ENCODE peak calls at places on chromosomes 11 and 22, in nine cellular contexts. X is natural killer cell, W is lower lobe of right lung, D is kidney, A is neural crest cell, O is RWPE1, S is A549, F is chondrocyte, C is endothelial cell. Z is an unnamed sample.

GRCh38 chr11:36095716-36096115 is 151.9 kb downstream of the LDLRAD3 start:
- DNase-seq in O (no peak), F (no peak), S (no peak), D (no peak), C (no peak), A (no peak), X (no peak), W (no peak), Z (no peak)

GRCh38 chr11:64410396-64410718 is 51.4 kb downstream of the RPS6KA4 start:
- DNase-seq in D (no peak), X (no peak), F (no peak), C (no peak), S (no peak), O (no peak), A (no peak), W (no peak), Z (no peak)

GRCh38 chr22:49847751-49848689 is 5.6 kb upstream of the ZBED4 start:
- DNase-seq in W (peak), D (peak), F (no peak), S (no peak), X (no peak), O (no peak), C (no peak), A (no peak), Z (no peak)

GRCh38 chr11:48103621-48104561 is 112.7 kb upstream of the OR4B1 start:
- DNase-seq in D (no peak), X (no peak), C (no peak), F (no peak), S (no peak), O (no peak), A (no peak), W (no peak), Z (no peak)

GRCh38 chr11:84273541-84273940 is 987.4 kb upstream of the CCDC90B start:
- DNase-seq in A (no peak), S (no peak), D (no peak), O (no peak), W (no peak), C (no peak), X (no peak), F (no peak), Z (no peak)

GRCh38 chr11:69217276-69218105 is 61.8 kb downstream of the SMIM38 start:
- DNase-seq in O (no peak), D (no peak), A (no peak), W (no peak), C (no peak), X (no peak), S (no peak), F (peak), Z (no peak)

GRCh38 chr11:86370922-86371614 is 3.6 kb upstream of the CCDC81 start:
- DNase-seq in W (no peak), C (no peak), X (no peak), S (no peak), O (peak), F (no peak), D (no peak), A (no peak), Z (no peak)

GRCh38 chr11:101022256-101022655 is 107.4 kb downstream of the PGR start:
- DNase-seq in D (no peak), X (no peak), S (no peak), W (no peak), C (no peak), O (no peak), A (no peak), F (no peak), Z (no peak)

GRCh38 chr22:12601870-12602779 is 2925.9 kb upstream of the OR11H1 start:
- DNase-seq in C (no peak), S (no peak), O (no peak), F (peak), X (no peak), A (no peak), W (peak), D (peak), Z (no peak)

GRCh38 chr11:2778630-2779498 is 79.1 kb upstream of the KCNQ1OT1 start:
- DNase-seq in C (peak), F (peak), O (peak), X (peak), S (peak), D (peak), A (peak), W (peak), Z (no peak)

GRCh38 chr11:117210620-117211019 is 11.4 kb downstream of the TAGLN start:
- DNase-seq in F (no peak), D (no peak), X (no peak), W (peak), C (no peak), O (no peak), S (no peak), A (no peak), Z (no peak)

GRCh38 chr11:116601734-116602636 is 170.8 kb downstream of the BUD13 start:
- DNase-seq in O (no peak), A (no peak), W (no peak), C (no peak), X (no peak), F (no peak), D (no peak), S (no peak), Z (no peak)

GRCh38 chr22:17997456-17997855 is 26.9 kb downstream of the MICAL3 start:
- DNase-seq in W (no peak), D (no peak), F (no peak), S (no peak), O (no peak), C (no peak), X (no peak), A (no peak), Z (no peak)

GRCh38 chr22:23401111-23401909 is 178.8 kb downstream of the IGLL1 start:
- DNase-seq in S (no peak), A (no peak), C (no peak), X (no peak), W (no peak), O (peak), D (peak), F (peak), Z (no peak)

GRCh38 chr11:28730336-28730735 is 622.1 kb downstream of the METTL15 start:
- DNase-seq in D (no peak), A (no peak), C (no peak), W (no peak), F (no peak), X (no peak), O (peak), S (no peak), Z (no peak)

GRCh38 chr11:66111158-66111557 is 41.1 kb downstream of the PACS1 start:
- DNase-seq in S (no peak), W (no peak), A (no peak), D (no peak), O (no peak), F (no peak), C (no peak), X (no peak), Z (no peak)

GRCh38 chr11:58741127-58741526 is 9.4 kb upstream of the GLYAT start:
- DNase-seq in S (no peak), D (no peak), C (no peak), O (no peak), F (no peak), A (no peak), X (no peak), W (no peak), Z (no peak)

GRCh38 chr22:31987180-31987579 is 42.8 kb downstream of the YWHAH start:
- DNase-seq in O (no peak), S (no peak), F (no peak), A (no peak), W (no peak), C (no peak), X (no peak), D (no peak), Z (no peak)

GRCh38 chr11:96267490-96268010 is 75.4 kb downstream of the MAML2 start:
- DNase-seq in F (no peak), W (no peak), C (no peak), D (no peak), A (no peak), S (no peak), O (no peak), X (peak), Z (no peak)

GRCh38 chr11:65323813-65324212 is 9.1 kb downstream of the CDC42EP2 start:
- DNase-seq in X (no peak), C (no peak), W (peak), F (no peak), S (no peak), A (no peak), O (no peak), D (no peak), Z (no peak)

GRCh38 chr11:69670158-69670845 is 4.9 kb downstream of the LTO1 start:
- DNase-seq in S (peak), F (peak), C (peak), D (peak), O (peak), W (peak), A (peak), X (peak), Z (peak)

GRCh38 chr11:43833657-43834073 is 47.0 kb upstream of the ALKBH3 start:
- DNase-seq in F (no peak), W (no peak), O (no peak), S (no peak), D (no peak), X (no peak), A (no peak), C (no peak), Z (no peak)

GRCh38 chr22:43753718-43754117 is 58.4 kb downstream of the EFCAB6 start:
- DNase-seq in S (no peak), C (no peak), O (no peak), F (no peak), W (no peak), X (no peak), A (no peak), D (no peak), Z (no peak)

GRCh38 chr11:57205046-57205671 is 23.4 kb downstream of the LRRC55 start:
- DNase-seq in D (no peak), X (no peak), W (no peak), F (no peak), S (no peak), A (no peak), C (no peak), O (no peak), Z (no peak)

GRCh38 chr11:92140021-92140420 is 84.6 kb upstream of the FAT3 start:
- DNase-seq in F (no peak), X (no peak), O (no peak), W (no peak), A (no peak), S (no peak), D (no peak), C (no peak), Z (no peak)

GRCh38 chr11:114279778-114280532 is 16.2 kb upstream of the NNMT start:
- DNase-seq in O (peak), D (no peak), S (no peak), W (no peak), F (no peak), A (no peak), C (no peak), X (no peak), Z (no peak)

GRCh38 chr11:65433657-65434056 is 11.1 kb downstream of the NEAT1 start:
- DNase-seq in O (no peak), W (no peak), A (no peak), X (no peak), C (no peak), F (no peak), D (no peak), S (no peak), Z (no peak)

GRCh38 chr22:19641254-19641982 is 72.9 kb upstream of the SEPTIN5 start:
- DNase-seq in X (no peak), F (no peak), C (peak), O (no peak), S (peak), A (peak), W (no peak), D (no peak), Z (no peak)

GRCh38 chr22:28799834-28800307 is 498 bp downstream of the XBP1 start:
- DNase-seq in S (no peak), F (no peak), D (peak), X (no peak), A (peak), W (peak), O (peak), C (peak), Z (no peak)

GRCh38 chr11:115504279-115505158 is at the start of gene CADM1:
- DNase-seq in D (peak), C (peak), A (peak), W (peak), S (peak), O (peak), X (peak), F (peak), Z (peak)

GRCh38 chr22:36331912-36332622 is 55.7 kb downstream of the MYH9 start:
- DNase-seq in S (peak), W (peak), F (no peak), A (no peak), O (no peak), X (peak), D (peak), C (peak), Z (no peak)
- TF ChIP-seq CTCF in S (no peak), W (no peak), F (no peak), A (no peak), O (no peak), X (no peak), D (no peak), C (no peak), Z (no peak)

GRCh38 chr22:25051073-25051472 is 98.6 kb downstream of the KIAA1671 start:
- DNase-seq in C (no peak), A (no peak), S (no peak), O (no peak), F (no peak), W (no peak), D (no peak), X (no peak), Z (no peak)
- TF ChIP-seq CTCF in C (peak), A (peak), S (no peak), O (peak), F (peak), W (peak), D (peak), X (no peak), Z (peak)

DNA sequence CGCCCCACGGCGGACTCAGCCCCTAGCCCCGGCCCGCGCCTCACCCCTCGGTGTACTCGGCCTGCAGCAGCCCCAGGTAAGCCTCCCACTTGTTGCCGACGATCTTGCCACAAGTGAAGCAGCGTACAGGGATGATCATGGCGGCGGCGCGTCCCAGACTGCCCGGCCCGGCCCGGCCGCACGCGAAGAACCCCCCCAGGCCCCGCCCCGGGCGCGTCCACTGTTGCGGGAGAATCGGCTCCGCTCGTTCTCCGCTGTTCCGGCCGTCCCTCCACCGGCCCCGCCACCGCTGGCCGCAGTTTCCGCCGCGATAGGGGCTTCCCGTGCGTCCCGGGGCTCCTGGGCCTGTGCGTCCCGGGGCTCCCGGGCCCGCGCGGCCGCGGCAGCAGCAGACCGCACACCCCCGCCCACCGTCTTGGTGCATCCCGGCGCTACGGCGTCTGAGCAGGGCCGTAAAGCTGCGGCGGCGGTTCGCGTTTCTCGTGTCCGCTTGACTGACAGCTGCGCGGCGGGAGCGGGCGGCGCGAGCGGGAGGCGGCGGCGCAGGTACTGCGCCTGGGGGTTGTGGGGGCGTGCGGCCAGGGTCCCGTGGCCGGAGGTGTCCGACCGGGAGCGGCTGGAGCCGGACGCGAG is at the start of the genes POLR2L and TSPAN4:
- DNase-seq in F (no peak), S (no peak), A (peak), W (peak), D (peak), X (peak), O (peak), C (peak), Z (peak)
- TF ChIP-seq CTCF in F (no peak), S (no peak), A (no peak), W (no peak), D (no peak), X (no peak), O (no peak), C (no peak), Z (no peak)

GRCh38 chr11:132576706-132577105 is 955.6 kb downstream of the OPCML start:
- DNase-seq in D (no peak), F (no peak), X (no peak), C (no peak), O (no peak), W (no peak), S (no peak), A (no peak), Z (no peak)
- TF ChIP-seq CTCF in D (no peak), F (peak), X (no peak), C (no peak), O (no peak), W (no peak), S (no peak), A (no peak), Z (no peak)